ENCODE peak calls at places on chromosomes 2 and 18, in four cellular contexts. U is H9, V is IMR-90, N is H1. H is an unnamed sample. For H3K79me1, the result is how much of the 10 kb centered on the place peaks cover.

GRCh38 chr2:144489315-144489920 is 30.5 kb downstream of the ZEB2 start:
- DNase-seq in N (no peak), U (no peak), V (no peak), H (no peak)

GRCh38 chr2:98869868-98870267 is 66.2 kb downstream of the CRACDL start:
- DNase-seq in N (no peak), U (no peak), V (no peak), H (no peak)

GRCh38 chr2:205766765-205767359 is 84.6 kb downstream of the NRP2 start:
- DNase-seq in N (no peak), U (peak), V (peak), H (peak)

GRCh38 chr2:240731327-240731626 is 39.6 kb downstream of the AQP12A start:
- DNase-seq in U (no peak), V (peak), N (no peak), H (no peak)

GRCh38 chr18:31469629-31470028 is 22.1 kb downstream of the DSG3 start:
- DNase-seq in V (no peak), N (no peak), U (no peak), H (no peak)

GRCh38 chr2:182133195-182133891 is 147.7 kb downstream of the PPP1R1C start:
- DNase-seq in V (peak), N (no peak), U (no peak), H (no peak)

GRCh38 chr2:237968048-237968862 is 1.4 kb downstream of the UBE2F start:
- DNase-seq in U (peak), N (no peak), V (peak), H (no peak)

GRCh38 chr2:222303045-222303827 is 4.4 kb upstream of the PAX3 start:
- DNase-seq in V (no peak), U (no peak), N (no peak), H (no peak)

GRCh38 chr18:75592527-75592926 is 165.0 kb upstream of the SMIM21 start:
- DNase-seq in U (no peak), N (no peak), V (no peak), H (peak)

GRCh38 chr2:38778686-38779082 is 674 bp downstream of the GEMIN6 start:
- DNase-seq in V (no peak), N (no peak), U (no peak), H (no peak)

GRCh38 chr2:173050684-173051083 is 25.0 kb upstream of the MAP3K20 start:
- DNase-seq in V (no peak), N (no peak), U (no peak), H (no peak)

GRCh38 chr2:234632527-234633391 is 135.9 kb upstream of the ARL4C start:
- DNase-seq in V (peak), N (no peak), U (peak), H (no peak)

GRCh38 chr18:44635546-44635945 is 45.1 kb upstream of the SETBP1 start:
- DNase-seq in V (no peak), U (no peak), N (no peak), H (no peak)

GRCh38 chr2:44582363-44583008 is 220.7 kb downstream of the CAMKMT start:
- DNase-seq in U (no peak), N (no peak), V (peak), H (no peak)

GRCh38 chr2:72973566-72974435 is 56.5 kb downstream of the EMX1 start:
- DNase-seq in N (no peak), U (peak), V (peak), H (peak)

GRCh38 chr2:128442891-128443302 is 124.2 kb upstream of the HS6ST1 start:
- DNase-seq in N (no peak), V (no peak), U (peak), H (peak)

GRCh38 chr2:164920430-164920829 is 34.9 kb downstream of the SLC38A11 start:
- DNase-seq in V (peak), U (no peak), N (no peak), H (no peak)

GRCh38 chr2:48454504-48454903 is 75.5 kb upstream of the STON1 start:
- DNase-seq in U (no peak), N (no peak), V (peak), H (peak)

GRCh38 chr2:64862623-64863022 is 126.6 kb upstream of the SLC1A4 start:
- DNase-seq in V (no peak), N (no peak), U (no peak), H (no peak)

GRCh38 chr2:98768765-98769476 is 38.0 kb upstream of the MGAT4A start:
- DNase-seq in U (no peak), N (no peak), V (no peak), H (no peak)

GRCh38 chr2:144516417-144516980 is 3.4 kb downstream of the ZEB2 start:
- DNase-seq in U (no peak), N (no peak), V (no peak), H (no peak)

GRCh38 chr2:3192920-3193319 is 184.7 kb downstream of the EIPR1 start:
- DNase-seq in N (no peak), U (no peak), V (no peak), H (no peak)
- H3K9ac ChIP-seq in N (no peak), U (no peak), V (no peak), H (no peak)

GRCh38 chr2:120536141-120536540 is 190.2 kb downstream of the INHBB start:
- DNase-seq in V (no peak), N (no peak), U (no peak), H (no peak)
- H3K79me1 ChIP-seq in V (under half), N (under half), U (under half), H (under half)

GRCh38 chr18:35026407-35027061 is 14.7 kb upstream of the MAPRE2 start:
- DNase-seq in N (no peak), U (peak), V (no peak), H (peak)

GRCh38 chr18:35024965-35025364 is 16.2 kb upstream of the MAPRE2 start:
- DNase-seq in N (no peak), U (no peak), V (peak), H (no peak)

GRCh38 chr18:35024196-35024595 is 17.0 kb upstream of the MAPRE2 start:
- DNase-seq in V (no peak), N (no peak), U (no peak), H (no peak)

GRCh38 chr18:35019929-35020328 is 21.3 kb upstream of the MAPRE2 start:
- DNase-seq in U (no peak), N (no peak), V (peak), H (no peak)

GRCh38 chr18:35022430-35023001 is 18.7 kb upstream of the MAPRE2 start:
- DNase-seq in N (no peak), U (no peak), V (no peak), H (no peak)
- H3K56ac ChIP-seq in N (no peak), U (no peak), V (no peak), H (no peak)

GRCh38 chr2:120765031-120765910 is 29.6 kb downstream of the GLI2 start:
- DNase-seq in V (peak), N (no peak), U (peak), H (no peak)

GRCh38 chr2:120767486-120768005 is 31.9 kb downstream of the GLI2 start:
- DNase-seq in V (no peak), N (no peak), U (peak), H (no peak)

GRCh38 chr2:120768112-120769048 is 32.7 kb downstream of the GLI2 start:
- DNase-seq in U (no peak), V (no peak), N (no peak), H (no peak)

GRCh38 chr2:120765911-120766757 is 30.5 kb downstream of the GLI2 start:
- DNase-seq in V (peak), U (peak), N (no peak), H (peak)

GRCh38 chr2:120766758-120767351 is 31.2 kb downstream of the GLI2 start:
- DNase-seq in U (peak), N (no peak), V (peak), H (peak)
- H3K9ac ChIP-seq in U (no peak), N (no peak), V (peak), H (peak)

H was measured in mesendoderm.